ENCODE peak calls at places on chromosomes 7 and 10, in ten cellular contexts. N is adipocyte; Z is astrocyte; Y is HEK293T; H is AG04450; X is stimulated activated naive CD4-positive, alpha-beta T cell; B is RWPE1; F is NCI-H774; T is activated CD4-positive, alpha-beta T cell treated with anti-CD3 and anti-CD28 coated beads, Interleukin-2, amount 50 U/mL, for 1 hour; A is A172. R is an unnamed sample.

GRCh38 chr7:120033114-120033513 is 239.9 kb upstream of the KCND2 start:
- DNase-seq in N (no peak), Z (peak), Y (no peak), H (no peak), X (no peak), B (no peak), F (no peak), T (no peak), A (peak), R (no peak)

GRCh38 chr7:51275532-51275931 is 41.1 kb downstream of the COBL start:
- DNase-seq in N (no peak), Z (no peak), Y (no peak), H (no peak), X (no peak), B (no peak), F (no peak), T (no peak), A (no peak), R (no peak)

GRCh38 chr10:51716981-51717380 is 17.6 kb upstream of the CSTF2T start:
- DNase-seq in N (no peak), Z (peak), Y (no peak), H (no peak), X (no peak), B (no peak), F (no peak), T (no peak), A (no peak), R (no peak)

GRCh38 chr10:43250925-43251663 is 15.8 kb downstream of the RASGEF1A start:
- DNase-seq in N (no peak), Z (no peak), Y (no peak), H (no peak), X (no peak), B (no peak), F (no peak), T (no peak), A (no peak), R (no peak)

GRCh38 chr7:134643131-134643530 is 3.5 kb upstream of the BPGM start:
- DNase-seq in N (no peak), Z (no peak), Y (no peak), H (no peak), X (no peak), B (no peak), F (no peak), T (no peak), A (no peak), R (no peak)

GRCh38 chr7:66043681-66044497 is 31.7 kb upstream of the ASL start:
- DNase-seq in N (peak), Z (peak), Y (no peak), H (no peak), X (no peak), B (no peak), F (peak), T (peak), A (no peak), R (peak)

GRCh38 chr10:68333905-68334431 is 1.2 kb upstream of the PBLD start:
- DNase-seq in N (peak), Z (no peak), Y (no peak), H (no peak), X (no peak), B (no peak), F (no peak), T (no peak), A (no peak), R (no peak)

GRCh38 chr10:84204122-84204521 is 9.8 kb downstream of the CDHR1 start:
- DNase-seq in N (no peak), Z (no peak), Y (peak), H (no peak), X (no peak), B (no peak), F (no peak), T (no peak), A (no peak), R (no peak)

GRCh38 chr10:92419740-92420553 is 129.0 kb downstream of the MARCHF5 start:
- DNase-seq in N (peak), Z (peak), Y (no peak), H (no peak), X (no peak), B (no peak), F (no peak), T (no peak), A (no peak), R (no peak)

GRCh38 chr7:5428470-5429252 is 5.0 kb upstream of the TNRC18 start:
- DNase-seq in N (peak), Z (peak), Y (no peak), H (peak), X (no peak), B (peak), F (no peak), T (no peak), A (no peak), R (no peak)

GRCh38 chr7:137992738-137993394 is 9.0 kb downstream of the CREB3L2 start:
- DNase-seq in N (peak), Z (peak), Y (no peak), H (peak), X (no peak), B (peak), F (peak), T (no peak), A (peak), R (no peak)

GRCh38 chr7:99137418-99138180 is 6.3 kb downstream of the SMURF1 start:
- DNase-seq in N (peak), Z (peak), Y (peak), H (peak), X (no peak), B (no peak), F (no peak), T (no peak), A (peak), R (no peak)

GRCh38 chr7:14351167-14351566 is 361.7 kb upstream of the ETV1 start:
- DNase-seq in N (no peak), Z (no peak), Y (peak), H (no peak), X (no peak), B (no peak), F (no peak), T (no peak), A (no peak), R (no peak)

GRCh38 chr7:6600093-6600492 is 10.3 kb downstream of the INTS15 start:
- DNase-seq in N (no peak), Z (no peak), Y (no peak), H (no peak), X (no peak), B (no peak), F (no peak), T (no peak), A (no peak), R (no peak)

GRCh38 chr7:38934536-38934935 is 25.5 kb upstream of the VPS41 start:
- DNase-seq in N (no peak), Z (peak), Y (no peak), H (no peak), X (no peak), B (no peak), F (no peak), T (no peak), A (peak), R (no peak)

GRCh38 chr10:72107325-72108003 is 19.1 kb upstream of the SPOCK2 start:
- DNase-seq in N (no peak), Z (no peak), Y (no peak), H (no peak), X (peak), B (peak), F (no peak), T (no peak), A (peak), R (no peak)

GRCh38 chr10:28806951-28807759 is 129.8 kb downstream of the BAMBI start:
- DNase-seq in N (no peak), Z (no peak), Y (no peak), H (no peak), X (no peak), B (no peak), F (no peak), T (no peak), A (no peak), R (no peak)

GRCh38 chr10:75939541-75939940 is 508.1 kb downstream of the LRMDA start:
- DNase-seq in N (no peak), Z (no peak), Y (no peak), H (no peak), X (no peak), B (no peak), F (no peak), T (no peak), A (no peak), R (no peak)